ENCODE peak calls at places on chromosomes 7 and 10, in nine cellular contexts. Z, X, W, D, O, V, H, N and M are unnamed samples.

GRCh38 chr10:76051007-76051936 is 619.8 kb downstream of the LRMDA start:
- DNase-seq in V (no peak), X (no peak), O (no peak), Z (no peak), N (no peak), W (no peak), H (no peak), D (no peak), M (no peak)

GRCh38 chr10:56123247-56123646 is 237.8 kb downstream of the ZWINT start:
- DNase-seq in D (no peak), H (no peak), W (no peak), V (no peak), O (no peak), Z (no peak), N (no peak), X (no peak), M (no peak)

GRCh38 chr7:139084709-139085108 is 24.8 kb downstream of the ZC3HAV1 start:
- DNase-seq in D (no peak), N (no peak), X (no peak), H (no peak), O (no peak), Z (no peak), W (no peak), V (no peak), M (no peak)

GRCh38 chr7:84510501-84510900 is 315.9 kb upstream of the SEMA3A start:
- DNase-seq in W (no peak), D (no peak), H (no peak), V (no peak), O (no peak), X (peak), N (no peak), Z (no peak), M (no peak)

GRCh38 chr10:113997428-113997827 is 46.2 kb upstream of the ADRB1 start:
- DNase-seq in W (no peak), H (no peak), V (no peak), X (no peak), D (no peak), O (no peak), Z (no peak), N (no peak), M (no peak)

GRCh38 chr7:44989132-44989531 is 10.3 kb upstream of the MYO1G start:
- DNase-seq in H (no peak), O (no peak), D (no peak), N (no peak), V (no peak), W (no peak), Z (no peak), X (no peak), M (no peak)

GRCh38 chr10:31320179-31320597 is 1.2 kb downstream of the ZEB1 start:
- DNase-seq in O (peak), Z (peak), V (peak), H (peak), X (no peak), N (no peak), W (no peak), D (no peak), M (peak)

GRCh38 chr7:50221028-50221427 is 83.5 kb upstream of the IKZF1 start:
- DNase-seq in Z (no peak), V (no peak), N (no peak), X (no peak), D (no peak), O (no peak), H (no peak), W (no peak), M (no peak)

GRCh38 chr7:7439564-7439963 is 96.1 kb downstream of the COL28A1 start:
- DNase-seq in D (no peak), V (no peak), O (no peak), H (no peak), W (no peak), X (no peak), N (no peak), Z (no peak), M (no peak)

GRCh38 chr10:32417906-32418547 is 27.9 kb upstream of the CCDC7 start:
- DNase-seq in Z (no peak), X (no peak), O (no peak), H (no peak), N (no peak), V (no peak), W (no peak), D (no peak), M (no peak)

GRCh38 chr10:20625868-20626267 is 271.2 kb downstream of the NEBL start:
- DNase-seq in W (no peak), O (no peak), D (no peak), X (no peak), H (no peak), Z (no peak), N (no peak), V (no peak), M (no peak)